ENCODE peak calls at places on chromosomes 16 and 17, in four cellular contexts. One of them, this sample, is unnamed.
A peak's percentile ranks its signal among the peaks of the same experiment; 100 is the strongest.

GRCh38 chr16:964696-965395 is 5.9 kb downstream of the LMF1 start:
- DNase-seq in K562: no peak
- DNase-seq in HL-60: no peak
- DNase-seq in GM12878: no peak
- DNase-seq in this sample: no peak

GRCh38 chr17:17419166-17419565 is 57.6 kb upstream of the MED9 start:
- DNase-seq in K562: no peak
- DNase-seq in GM12878: no peak
- DNase-seq in HL-60: no peak
- DNase-seq in this sample: no peak

GRCh38 chr17:44977740-44978584 is 9.9 kb upstream of the C1QL1 start:
- DNase-seq in K562: no peak
- DNase-seq in GM12878: no peak
- DNase-seq in HL-60: no peak
- DNase-seq in this sample: no peak

GRCh38 chr16:3458852-3459361 is 15.4 kb downstream of the NAA60 start:
- DNase-seq in GM12878: no peak
- DNase-seq in HL-60: peak; percentile 30
- DNase-seq in K562: no peak
- DNase-seq in this sample: no peak

GRCh38 chr16:67652578-67653130 is 7.4 kb downstream of the ACD start:
- DNase-seq in K562: peak; percentile 97
- DNase-seq in HL-60: no peak
- DNase-seq in GM12878: no peak
- DNase-seq in this sample: no peak

GRCh38 chr16:75479421-75479990 is 15.0 kb upstream of the TMEM170A start:
- DNase-seq in GM12878: no peak
- DNase-seq in K562: no peak
- DNase-seq in HL-60: no peak
- DNase-seq in this sample: no peak

GRCh38 chr16:14284930-14285541 is 213.9 kb downstream of the MRTFB start:
- DNase-seq in HL-60: peak; percentile 66
- DNase-seq in GM12878: no peak
- DNase-seq in K562: no peak
- DNase-seq in this sample: no peak

GRCh38 chr16:17304124-17304813 is 166.5 kb downstream of the XYLT1 start:
- DNase-seq in HL-60: no peak
- DNase-seq in GM12878: no peak
- DNase-seq in K562: no peak
- DNase-seq in this sample: no peak

GRCh38 chr17:14352139-14352538 is 51.3 kb downstream of the HS3ST3B1 start:
- DNase-seq in K562: no peak
- DNase-seq in GM12878: no peak
- DNase-seq in HL-60: peak; percentile 23
- DNase-seq in this sample: no peak

GRCh38 chr16:3744018-3744417 is 26.7 kb upstream of the TRAP1 start:
- DNase-seq in HL-60: no peak
- DNase-seq in K562: no peak
- DNase-seq in GM12878: no peak
- DNase-seq in this sample: no peak

GRCh38 chr17:12068946-12069345 is 48.3 kb downstream of the MAP2K4 start:
- DNase-seq in HL-60: no peak
- DNase-seq in K562: no peak
- DNase-seq in GM12878: no peak
- DNase-seq in this sample: no peak

GRCh38 chr16:53865492-53865863 is 161.5 kb downstream of the FTO start:
- DNase-seq in GM12878: peak; percentile 32
- DNase-seq in HL-60: peak; percentile 66
- DNase-seq in K562: peak; percentile 13
- DNase-seq in this sample: no peak

GRCh38 chr16:27547134-27547533 is 2.6 kb downstream of the GTF3C1 start:
- DNase-seq in HL-60: no peak
- DNase-seq in GM12878: no peak
- DNase-seq in K562: peak; percentile 64
- DNase-seq in this sample: no peak

GRCh38 chr17:52079496-52079895 is 79.0 kb downstream of the CA10 start:
- DNase-seq in HL-60: no peak
- DNase-seq in GM12878: no peak
- DNase-seq in K562: no peak
- DNase-seq in this sample: no peak

GRCh38 chr17:7222093-7222971 is 2.6 kb downstream of the ACADVL start:
- DNase-seq in K562: no peak
- DNase-seq in GM12878: no peak
- DNase-seq in HL-60: no peak
- DNase-seq in this sample: no peak

GRCh38 chr17:61583242-61583641 is 7.8 kb downstream of the NACA2 start:
- DNase-seq in HL-60: peak; percentile 5
- DNase-seq in K562: peak; percentile 23
- DNase-seq in GM12878: no peak
- DNase-seq in this sample: peak; percentile 10

GRCh38 chr16:67648088-67648763 is 3.3 kb downstream of the CARMIL2 start:
- DNase-seq in GM12878: no peak
- DNase-seq in K562: peak; percentile 40
- DNase-seq in HL-60: no peak
- DNase-seq in this sample: no peak

GRCh38 chr17:14038206-14038605 is 31.1 kb upstream of the COX10 start:
- DNase-seq in GM12878: no peak
- DNase-seq in HL-60: no peak
- DNase-seq in K562: no peak
- DNase-seq in this sample: no peak

GRCh38 chr17:66636111-66636510 is 198.8 kb upstream of the CACNG5 start:
- DNase-seq in K562: no peak
- DNase-seq in GM12878: no peak
- DNase-seq in HL-60: no peak
- DNase-seq in this sample: no peak

GRCh38 chr16:30004424-30004776 is 6.4 kb downstream of the DOC2A start:
- DNase-seq in HL-60: no peak
- DNase-seq in K562: no peak
- DNase-seq in GM12878: no peak
- DNase-seq in this sample: no peak

GRCh38 chr17:40349477-40350409 is 14.8 kb downstream of the GJD3 start:
- DNase-seq in K562: no peak
- DNase-seq in GM12878: no peak
- DNase-seq in HL-60: no peak
- DNase-seq in this sample: no peak

GRCh38 chr16:89623511-89624232 is 10.2 kb downstream of the DPEP1 start:
- DNase-seq in HL-60: no peak
- DNase-seq in GM12878: no peak
- DNase-seq in K562: no peak
- DNase-seq in this sample: no peak

GRCh38 chr17:53934931-53935330 is 112.2 kb downstream of the KIF2B start:
- DNase-seq in K562: no peak
- DNase-seq in HL-60: no peak
- DNase-seq in GM12878: no peak
- DNase-seq in this sample: no peak

GRCh38 chr16:57875347-57875746 is 73.1 kb upstream of the KIFC3 start:
- DNase-seq in GM12878: no peak
- DNase-seq in HL-60: no peak
- DNase-seq in K562: no peak
- DNase-seq in this sample: no peak

GRCh38 chr17:59327136-59327878 is 4.1 kb upstream of the YPEL2 start:
- DNase-seq in K562: no peak
- DNase-seq in GM12878: no peak
- DNase-seq in HL-60: no peak
- DNase-seq in this sample: no peak

GRCh38 chr16:79163666-79164377 is 436.7 kb downstream of the MAF start:
- DNase-seq in GM12878: no peak
- DNase-seq in HL-60: peak; percentile 64
- DNase-seq in K562: no peak
- DNase-seq in this sample: no peak

GRCh38 chr17:30565073-30565935 is 88.1 kb downstream of the GOSR1 start:
- DNase-seq in K562: no peak
- DNase-seq in GM12878: no peak
- DNase-seq in HL-60: no peak
- DNase-seq in this sample: no peak

GRCh38 chr16:47037746-47038458 is 64.4 kb upstream of the DNAJA2 start:
- DNase-seq in K562: peak; percentile 98
- DNase-seq in HL-60: peak; percentile 84
- DNase-seq in GM12878: peak; percentile 40
- DNase-seq in this sample: peak; percentile 93
- TF ChIP-seq SPI1 in K562: no peak
- TF ChIP-seq SPI1 in HL-60: peak; percentile 27
- TF ChIP-seq SPI1 in GM12878: no peak
- TF ChIP-seq SPI1 in this sample: peak; percentile 6

GRCh38 chr17:41650794-41651624 is 26.6 kb upstream of the KRT17 start:
- DNase-seq in K562: no peak
- DNase-seq in HL-60: no peak
- DNase-seq in GM12878: no peak
- DNase-seq in this sample: no peak

GRCh38 chr17:41649923-41650519 is 25.6 kb upstream of the KRT17 start:
- DNase-seq in HL-60: no peak
- DNase-seq in K562: no peak
- DNase-seq in GM12878: no peak
- DNase-seq in this sample: no peak

GRCh38 chr17:41652461-41652960 is 28.1 kb upstream of the KRT17 start:
- DNase-seq in K562: no peak
- DNase-seq in GM12878: no peak
- DNase-seq in HL-60: no peak
- DNase-seq in this sample: no peak

GRCh38 chr17:41653421-41654133 is 29.2 kb upstream of the KRT17 start:
- DNase-seq in GM12878: no peak
- DNase-seq in HL-60: no peak
- DNase-seq in K562: no peak
- DNase-seq in this sample: no peak

DNA sequence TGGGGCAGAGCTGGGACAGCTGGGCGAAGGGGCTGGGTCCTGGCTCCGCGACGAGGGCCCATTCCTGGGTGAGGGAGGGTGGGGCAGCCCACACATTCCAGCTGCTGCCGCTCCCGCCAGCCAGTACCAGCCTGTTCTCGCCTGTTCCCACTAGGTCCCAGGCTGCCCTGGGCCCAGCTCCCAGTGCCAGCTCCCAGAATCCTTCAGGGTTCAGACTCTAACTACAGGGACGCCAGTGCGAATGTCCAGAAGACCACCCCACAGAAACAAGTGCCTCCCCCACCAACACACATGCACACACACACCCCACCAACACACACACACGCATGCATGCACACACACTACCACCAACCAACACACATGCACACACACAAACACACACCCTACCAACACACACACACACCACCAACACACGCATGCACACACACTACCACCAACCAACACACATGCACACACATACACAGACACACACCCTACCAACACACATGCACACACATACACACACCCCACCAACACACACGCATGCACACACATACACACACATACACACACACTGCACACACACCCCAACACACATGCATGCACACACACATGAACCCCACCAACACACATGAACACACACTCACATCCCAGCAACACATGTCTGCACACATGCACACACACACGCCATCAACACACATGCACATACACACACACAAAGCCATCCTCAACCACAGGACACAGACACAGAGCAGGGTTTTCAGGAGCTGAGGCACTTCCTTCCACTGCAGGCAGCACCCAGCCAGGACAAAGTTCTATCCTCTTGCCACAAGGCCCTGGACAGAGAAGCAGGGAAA is 27.5 kb upstream of the KRT17 start:
- DNase-seq in GM12878: no peak
- DNase-seq in K562: no peak
- DNase-seq in HL-60: no peak
- DNase-seq in this sample: no peak
- TF ChIP-seq POLR2AphosphoS5 in GM12878: no peak
- TF ChIP-seq POLR2AphosphoS5 in K562: no peak
- TF ChIP-seq POLR2AphosphoS5 in HL-60: no peak
- TF ChIP-seq POLR2AphosphoS5 in this sample: no peak

DNA sequence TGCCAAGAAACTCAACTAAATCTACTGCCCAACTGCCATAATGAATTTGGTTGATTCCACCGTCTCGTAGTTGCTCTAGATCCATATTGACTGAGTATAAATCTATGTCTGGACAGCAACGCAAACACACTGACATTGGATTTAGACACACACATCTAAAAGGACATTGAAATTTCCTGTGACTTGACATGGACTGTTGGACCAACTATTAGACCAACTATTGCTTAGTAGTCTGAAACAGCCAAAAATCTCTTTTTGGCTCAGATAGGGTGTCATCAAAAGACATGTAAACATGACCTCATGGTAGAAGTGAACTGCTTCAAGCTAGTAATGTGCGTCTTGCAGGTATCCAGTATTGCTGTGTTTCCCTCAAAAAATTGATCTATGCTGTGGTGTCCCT is 31.3 kb downstream of the KIAA0513 start:
- DNase-seq in HL-60: no peak
- DNase-seq in K562: no peak
- DNase-seq in GM12878: no peak
- DNase-seq in this sample: no peak
- TF ChIP-seq SPI1 in HL-60: no peak
- TF ChIP-seq SPI1 in K562: no peak
- TF ChIP-seq SPI1 in GM12878: no peak
- TF ChIP-seq SPI1 in this sample: no peak

DNA sequence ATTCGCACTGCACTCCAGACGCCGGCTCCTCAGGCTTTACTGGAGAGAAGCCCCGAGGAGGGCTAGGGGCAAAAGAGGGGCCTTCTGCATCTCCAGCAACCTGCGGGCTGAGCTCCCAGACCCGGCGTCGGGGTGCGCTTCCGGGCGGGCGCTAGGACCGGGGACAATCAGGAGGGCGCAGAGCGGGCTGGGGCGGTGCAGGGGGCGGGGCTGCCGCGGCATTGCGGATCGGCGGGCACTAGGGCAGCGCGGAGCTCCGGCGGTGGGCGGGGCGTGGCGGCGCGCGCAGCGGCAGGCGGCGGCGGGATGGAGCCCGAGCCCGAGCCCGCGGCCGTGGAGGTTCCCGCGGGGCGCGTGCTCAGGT is at the start of gene TSEN54:
- DNase-seq in K562: peak; percentile 94
- DNase-seq in GM12878: peak; percentile 33
- DNase-seq in HL-60: peak; percentile 94
- DNase-seq in this sample: peak; percentile 100
- TF ChIP-seq POLR2AphosphoS5 in K562: no peak
- TF ChIP-seq POLR2AphosphoS5 in GM12878: no peak
- TF ChIP-seq POLR2AphosphoS5 in HL-60: no peak
- TF ChIP-seq POLR2AphosphoS5 in this sample: no peak

DNA sequence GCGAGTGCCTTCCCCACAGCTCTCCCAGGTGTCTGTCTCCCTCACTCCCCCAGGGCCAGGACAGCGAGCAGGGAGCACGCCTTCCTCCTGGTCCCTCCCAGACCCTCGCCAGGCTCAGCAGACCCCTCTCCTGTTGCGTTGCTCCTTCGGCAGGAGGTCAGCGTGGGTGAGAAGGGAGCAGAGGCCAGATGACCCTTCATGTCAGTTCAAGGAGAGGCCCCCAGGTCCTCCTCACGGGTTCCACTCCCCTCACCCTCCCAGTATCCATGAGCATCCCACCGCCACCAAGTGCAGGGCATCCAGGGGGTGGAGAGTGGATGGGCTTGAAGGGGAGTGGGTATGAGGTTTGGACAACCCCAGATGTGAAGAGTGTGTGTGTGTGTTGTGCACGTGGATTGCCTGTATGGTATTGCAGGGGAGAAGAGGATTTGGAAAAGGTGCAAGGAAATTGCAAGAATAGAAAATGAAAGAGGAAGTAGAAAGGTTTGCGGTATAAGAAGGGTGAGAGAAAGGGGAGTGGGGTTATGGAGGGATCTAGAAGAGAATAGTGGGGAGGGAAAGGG is 17.7 kb downstream of the SGCA start:
- DNase-seq in GM12878: no peak
- DNase-seq in HL-60: peak; percentile 72
- DNase-seq in K562: no peak
- DNase-seq in this sample: no peak
- TF ChIP-seq SPI1 in GM12878: peak; percentile 58
- TF ChIP-seq SPI1 in HL-60: peak; percentile 65
- TF ChIP-seq SPI1 in K562: peak; percentile 5
- TF ChIP-seq SPI1 in this sample: peak; percentile 73